ENCODE peak calls at places on chromosomes 16 and 17, in six cellular contexts. One of them, this sample, is unnamed.

GRCh38 chr16:84520778-84521770 is 16.6 kb upstream of the MEAK7 start:
- DNase-seq in GM10248: no peak
- DNase-seq in Kasumi-1: no peak
- DNase-seq in epithelial cell of prostate: no peak
- DNase-seq in activated CD8-positive, alpha-beta T cell treated with anti-CD3 and anti-CD28 coated beads, Interleukin-2, amount 10 ng/mL, durations not matched to agents 7 days and 5 days: no peak
- DNase-seq in uterus: no peak
- DNase-seq in this sample: no peak

GRCh38 chr17:58156839-58157803 is 8.9 kb downstream of the OR4D1 start:
- DNase-seq in uterus: no peak
- DNase-seq in activated CD8-positive, alpha-beta T cell treated with anti-CD3 and anti-CD28 coated beads, Interleukin-2, amount 10 ng/mL, durations not matched to agents 7 days and 5 days: peak; percentile 70
- DNase-seq in GM10248: no peak
- DNase-seq in Kasumi-1: no peak
- DNase-seq in epithelial cell of prostate: no peak
- DNase-seq in this sample: no peak

GRCh38 chr16:3147757-3148104 is 12.9 kb downstream of the ZNF213 start:
- DNase-seq in activated CD8-positive, alpha-beta T cell treated with anti-CD3 and anti-CD28 coated beads, Interleukin-2, amount 10 ng/mL, durations not matched to agents 7 days and 5 days: no peak
- DNase-seq in uterus: no peak
- DNase-seq in GM10248: no peak
- DNase-seq in Kasumi-1: no peak
- DNase-seq in epithelial cell of prostate: no peak
- DNase-seq in this sample: no peak

GRCh38 chr16:56606688-56607618 is 1.4 kb upstream of the MT2A start:
- DNase-seq in Kasumi-1: peak; percentile 15
- DNase-seq in activated CD8-positive, alpha-beta T cell treated with anti-CD3 and anti-CD28 coated beads, Interleukin-2, amount 10 ng/mL, durations not matched to agents 7 days and 5 days: peak; percentile 49
- DNase-seq in uterus: peak; percentile 80
- DNase-seq in GM10248: no peak
- DNase-seq in epithelial cell of prostate: peak; percentile 93
- DNase-seq in this sample: no peak

GRCh38 chr17:30345527-30346075 is 11.7 kb upstream of the TMIGD1 start:
- DNase-seq in Kasumi-1: peak; percentile 9
- DNase-seq in GM10248: peak; percentile 20
- DNase-seq in activated CD8-positive, alpha-beta T cell treated with anti-CD3 and anti-CD28 coated beads, Interleukin-2, amount 10 ng/mL, durations not matched to agents 7 days and 5 days: no peak
- DNase-seq in uterus: no peak
- DNase-seq in epithelial cell of prostate: no peak
- DNase-seq in this sample: no peak

GRCh38 chr16:64711026-64711425 is 410.8 kb downstream of the CDH11 start:
- DNase-seq in Kasumi-1: no peak
- DNase-seq in epithelial cell of prostate: no peak
- DNase-seq in GM10248: no peak
- DNase-seq in activated CD8-positive, alpha-beta T cell treated with anti-CD3 and anti-CD28 coated beads, Interleukin-2, amount 10 ng/mL, durations not matched to agents 7 days and 5 days: no peak
- DNase-seq in uterus: no peak
- DNase-seq in this sample: no peak

GRCh38 chr16:4322121-4323035 is 6.5 kb downstream of the GLIS2 start:
- DNase-seq in epithelial cell of prostate: no peak
- DNase-seq in uterus: no peak
- DNase-seq in Kasumi-1: no peak
- DNase-seq in activated CD8-positive, alpha-beta T cell treated with anti-CD3 and anti-CD28 coated beads, Interleukin-2, amount 10 ng/mL, durations not matched to agents 7 days and 5 days: no peak
- DNase-seq in GM10248: no peak
- DNase-seq in this sample: no peak

GRCh38 chr17:71511266-71511995 is 609.4 kb upstream of the SOX9 start:
- DNase-seq in activated CD8-positive, alpha-beta T cell treated with anti-CD3 and anti-CD28 coated beads, Interleukin-2, amount 10 ng/mL, durations not matched to agents 7 days and 5 days: no peak
- DNase-seq in Kasumi-1: no peak
- DNase-seq in epithelial cell of prostate: no peak
- DNase-seq in uterus: no peak
- DNase-seq in GM10248: no peak
- DNase-seq in this sample: no peak

GRCh38 chr17:47959825-47960655 is 2.4 kb upstream of the PRR15L start:
- DNase-seq in uterus: no peak
- DNase-seq in epithelial cell of prostate: no peak
- DNase-seq in GM10248: no peak
- DNase-seq in activated CD8-positive, alpha-beta T cell treated with anti-CD3 and anti-CD28 coated beads, Interleukin-2, amount 10 ng/mL, durations not matched to agents 7 days and 5 days: no peak
- DNase-seq in Kasumi-1: no peak
- DNase-seq in this sample: no peak

GRCh38 chr16:28553776-28554633 is at the start of gene SGF29:
- DNase-seq in uterus: peak; percentile 95
- DNase-seq in epithelial cell of prostate: peak; percentile 44
- DNase-seq in Kasumi-1: peak; percentile 61
- DNase-seq in activated CD8-positive, alpha-beta T cell treated with anti-CD3 and anti-CD28 coated beads, Interleukin-2, amount 10 ng/mL, durations not matched to agents 7 days and 5 days: peak; percentile 97
- DNase-seq in GM10248: peak; percentile 96
- DNase-seq in this sample: peak; percentile 90

GRCh38 chr16:46907061-46907774 is 23.1 kb downstream of the GPT2 start:
- DNase-seq in Kasumi-1: no peak
- DNase-seq in activated CD8-positive, alpha-beta T cell treated with anti-CD3 and anti-CD28 coated beads, Interleukin-2, amount 10 ng/mL, durations not matched to agents 7 days and 5 days: no peak
- DNase-seq in uterus: no peak
- DNase-seq in epithelial cell of prostate: no peak
- DNase-seq in GM10248: no peak
- DNase-seq in this sample: no peak

GRCh38 chr16:22739077-22739476 is 74.9 kb upstream of the HS3ST2 start:
- DNase-seq in uterus: no peak
- DNase-seq in GM10248: no peak
- DNase-seq in epithelial cell of prostate: no peak
- DNase-seq in Kasumi-1: no peak
- DNase-seq in activated CD8-positive, alpha-beta T cell treated with anti-CD3 and anti-CD28 coated beads, Interleukin-2, amount 10 ng/mL, durations not matched to agents 7 days and 5 days: no peak
- DNase-seq in this sample: no peak

GRCh38 chr17:37671813-37672544 is 28.7 kb upstream of the DDX52 start:
- DNase-seq in GM10248: no peak
- DNase-seq in Kasumi-1: no peak
- DNase-seq in activated CD8-positive, alpha-beta T cell treated with anti-CD3 and anti-CD28 coated beads, Interleukin-2, amount 10 ng/mL, durations not matched to agents 7 days and 5 days: no peak
- DNase-seq in epithelial cell of prostate: peak; percentile 63
- DNase-seq in uterus: no peak
- DNase-seq in this sample: no peak

GRCh38 chr16:8798174-8798527 is 512 bp downstream of the PMM2 start:
- DNase-seq in GM10248: no peak
- DNase-seq in Kasumi-1: no peak
- DNase-seq in epithelial cell of prostate: no peak
- DNase-seq in uterus: no peak
- DNase-seq in activated CD8-positive, alpha-beta T cell treated with anti-CD3 and anti-CD28 coated beads, Interleukin-2, amount 10 ng/mL, durations not matched to agents 7 days and 5 days: peak; percentile 39
- DNase-seq in this sample: no peak

GRCh38 chr16:48681520-48681919 is 71.5 kb upstream of the N4BP1 start:
- DNase-seq in GM10248: no peak
- DNase-seq in uterus: no peak
- DNase-seq in activated CD8-positive, alpha-beta T cell treated with anti-CD3 and anti-CD28 coated beads, Interleukin-2, amount 10 ng/mL, durations not matched to agents 7 days and 5 days: no peak
- DNase-seq in epithelial cell of prostate: no peak
- DNase-seq in Kasumi-1: no peak
- DNase-seq in this sample: no peak

GRCh38 chr17:60091908-60092331 is 13.2 kb upstream of the HEATR6 start:
- DNase-seq in epithelial cell of prostate: no peak
- DNase-seq in activated CD8-positive, alpha-beta T cell treated with anti-CD3 and anti-CD28 coated beads, Interleukin-2, amount 10 ng/mL, durations not matched to agents 7 days and 5 days: no peak
- DNase-seq in uterus: no peak
- DNase-seq in Kasumi-1: peak; percentile 74
- DNase-seq in GM10248: no peak
- DNase-seq in this sample: no peak

GRCh38 chr17:43517161-43517560 is 29.0 kb downstream of the ETV4 start:
- DNase-seq in Kasumi-1: no peak
- DNase-seq in GM10248: no peak
- DNase-seq in activated CD8-positive, alpha-beta T cell treated with anti-CD3 and anti-CD28 coated beads, Interleukin-2, amount 10 ng/mL, durations not matched to agents 7 days and 5 days: no peak
- DNase-seq in uterus: no peak
- DNase-seq in epithelial cell of prostate: no peak
- DNase-seq in this sample: no peak

GRCh38 chr16:81617021-81617346 is 162.1 kb upstream of the PLCG2 start:
- DNase-seq in epithelial cell of prostate: no peak
- DNase-seq in uterus: no peak
- DNase-seq in GM10248: no peak
- DNase-seq in Kasumi-1: no peak
- DNase-seq in activated CD8-positive, alpha-beta T cell treated with anti-CD3 and anti-CD28 coated beads, Interleukin-2, amount 10 ng/mL, durations not matched to agents 7 days and 5 days: no peak
- DNase-seq in this sample: no peak

This sample was measured in GDM1.